ENCODE peak calls at places on chromosomes 16 and 17, in ten cellular contexts. U is OCI-M1; Q is non-pigmented ciliary epithelial cell; W is tibial artery; J is glomerular endothelial cell; H is stimulated activated CD8-positive, alpha-beta memory T cell treated with anti-CD3 and anti-CD28 coated beads, Interleukin-4, amount 100 ng/mL, for 1 hour; T is effector CD4-positive, alpha-beta T cell; Y is nucleus accumbens; O is iris pigment epithelial cell; A is SHP77 treated with DMSO at 0.1 percent for 48 hours. S is an unnamed sample.
A peak's percentile ranks its signal among the peaks of the same experiment; 100 is the strongest.

GRCh38 chr17:12631076-12631475 is 34.6 kb upstream of the MYOCD start:
- DNase-seq in U (no peak), Q (no peak), W (no peak), J (no peak), H (no peak), T (no peak), Y (no peak), O (no peak), A (no peak), S (no peak)

GRCh38 chr17:46159686-46160085 is 33.5 kb downstream of the KANSL1 start:
- DNase-seq in U (peak; percentile 24), Q (peak; percentile 83), W (no peak), J (no peak), H (no peak), T (no peak), Y (no peak), O (peak; percentile 86), A (no peak), S (no peak)

GRCh38 chr17:82204831-82205719 is 7.6 kb downstream of the CCDC57 start:
- DNase-seq in U (peak; percentile 36), Q (peak; percentile 49), W (no peak), J (no peak), H (no peak), T (no peak), Y (no peak), O (peak; percentile 85), A (peak; percentile 22), S (no peak)

GRCh38 chr17:30554839-30555751 is 77.9 kb downstream of the GOSR1 start:
- DNase-seq in U (peak; percentile 58), Q (no peak), W (peak; percentile 49), J (no peak), H (no peak), T (no peak), Y (no peak), O (no peak), A (no peak), S (no peak)

GRCh38 chr17:13002761-13003453 is 14.9 kb downstream of the ELAC2 start:
- DNase-seq in U (peak; percentile 53), Q (no peak), W (peak; percentile 85), J (peak; percentile 48), H (no peak), T (peak; percentile 34), Y (peak; percentile 46), O (peak; percentile 61), A (peak; percentile 11), S (no peak)

GRCh38 chr17:41965694-41966375 is 760 bp upstream of the CNP start:
- DNase-seq in U (peak; percentile 44), Q (no peak), W (peak; percentile 79), J (no peak), H (peak; percentile 41), T (peak; percentile 53), Y (no peak), O (peak; percentile 33), A (peak; percentile 53), S (no peak)

GRCh38 chr17:47131761-47132160 is 57.3 kb downstream of the CDC27 start:
- DNase-seq in U (no peak), Q (no peak), W (no peak), J (no peak), H (no peak), T (no peak), Y (no peak), O (peak; percentile 47), A (no peak), S (no peak)

GRCh38 chr16:30948087-30948955 is 547 bp upstream of the ORAI3 start:
- DNase-seq in U (peak; percentile 50), Q (peak; percentile 94), W (peak; percentile 96), J (peak; percentile 94), H (no peak), T (no peak), Y (peak; percentile 93), O (peak; percentile 98), A (peak; percentile 45), S (peak; percentile 94)

GRCh38 chr17:46143827-46144236 is 49.4 kb downstream of the KANSL1 start:
- DNase-seq in U (no peak), Q (no peak), W (no peak), J (no peak), H (no peak), T (no peak), Y (no peak), O (no peak), A (no peak), S (no peak)

GRCh38 chr17:17098426-17099035 is 56.3 kb downstream of the MPRIP start:
- DNase-seq in U (no peak), Q (no peak), W (peak; percentile 81), J (no peak), H (no peak), T (no peak), Y (no peak), O (no peak), A (no peak), S (no peak)

GRCh38 chr17:68248199-68248825 is 469 bp downstream of the AMZ2 start:
- DNase-seq in U (peak; percentile 68), Q (no peak), W (peak; percentile 87), J (no peak), H (no peak), T (no peak), Y (peak; percentile 57), O (peak; percentile 58), A (no peak), S (peak; percentile 47)

GRCh38 chr17:67116045-67116575 is 71.8 kb downstream of the CACNG1 start:
- DNase-seq in U (peak; percentile 28), Q (no peak), W (no peak), J (no peak), H (no peak), T (no peak), Y (no peak), O (no peak), A (no peak), S (no peak)

GRCh38 chr16:87367556-87367955 is 16.0 kb downstream of the FBXO31 start:
- DNase-seq in U (no peak), Q (no peak), W (no peak), J (no peak), H (no peak), T (no peak), Y (no peak), O (no peak), A (no peak), S (no peak)

GRCh38 chr16:55528974-55529373 is 20.1 kb downstream of the LPCAT2 start:
- DNase-seq in U (no peak), Q (no peak), W (no peak), J (no peak), H (no peak), T (no peak), Y (no peak), O (no peak), A (no peak), S (no peak)

GRCh38 chr16:65249768-65250167 is 127.9 kb upstream of the CDH11 start:
- DNase-seq in U (peak; percentile 11), Q (no peak), W (peak; percentile 85), J (no peak), H (no peak), T (no peak), Y (no peak), O (peak; percentile 14), A (no peak), S (no peak)

GRCh38 chr17:65774787-65775186 is 213.3 kb upstream of the AXIN2 start:
- DNase-seq in U (no peak), Q (no peak), W (no peak), J (no peak), H (no peak), T (no peak), Y (no peak), O (no peak), A (no peak), S (no peak)

GRCh38 chr16:72129976-72130656 is 36.5 kb downstream of the DHX38 start:
- DNase-seq in U (no peak), Q (no peak), W (no peak), J (no peak), H (no peak), T (no peak), Y (no peak), O (no peak), A (no peak), S (no peak)

GRCh38 chr17:41581366-41582060 is 5.2 kb downstream of the KRT14 start:
- DNase-seq in U (no peak), Q (no peak), W (no peak), J (no peak), H (no peak), T (no peak), Y (no peak), O (no peak), A (no peak), S (no peak)

GRCh38 chr17:39195568-39196160 is 1.8 kb downstream of the CACNB1 start:
- DNase-seq in U (no peak), Q (no peak), W (peak; percentile 84), J (no peak), H (no peak), T (no peak), Y (no peak), O (no peak), A (no peak), S (no peak)

GRCh38 chr16:48366165-48367093 is 18.8 kb downstream of the SIAH1 start:
- DNase-seq in U (peak; percentile 88), Q (peak; percentile 67), W (peak; percentile 73), J (peak; percentile 27), H (peak; percentile 9), T (peak; percentile 27), Y (no peak), O (peak; percentile 92), A (peak; percentile 37), S (peak; percentile 84)